ENCODE peak calls at places on chromosome 13, in seven cellular contexts. W, E, H, U, L, Y and I are unnamed samples.

GRCh38 chr13:35723820-35724219 is 247.3 kb upstream of the MAB21L1 start:
- DNase-seq in E (no peak), W (no peak), L (no peak), H (no peak), Y (peak), U (no peak), I (no peak)

GRCh38 chr13:67771106-67771505 is 541.0 kb upstream of the PCDH9 start:
- DNase-seq in U (no peak), Y (no peak), E (no peak), W (no peak), H (no peak), L (no peak), I (no peak)

GRCh38 chr13:48319458-48320395 is 16.2 kb downstream of the RB1 start:
- DNase-seq in L (no peak), U (no peak), Y (no peak), W (no peak), H (no peak), E (no peak), I (no peak)

GRCh38 chr13:26459276-26460131 is 98.0 kb upstream of the WASF3 start:
- DNase-seq in E (no peak), U (no peak), L (no peak), W (no peak), Y (no peak), H (no peak), I (peak)

GRCh38 chr13:94435604-94436226 is 43.8 kb downstream of the DCT start:
- DNase-seq in W (no peak), L (peak), H (no peak), E (no peak), U (no peak), Y (peak), I (no peak)

GRCh38 chr13:109918179-109918651 is 131.8 kb upstream of the IRS2 start:
- DNase-seq in W (no peak), E (no peak), Y (peak), L (no peak), U (no peak), H (no peak), I (no peak)

GRCh38 chr13:22848539-22849052 is 332.2 kb upstream of the SGCG start:
- DNase-seq in H (no peak), E (peak), U (no peak), L (no peak), W (no peak), Y (no peak), I (no peak)

GRCh38 chr13:51646041-51646670 is 61.9 kb downstream of the WDFY2 start:
- DNase-seq in E (no peak), L (no peak), Y (no peak), U (no peak), W (no peak), H (no peak), I (no peak)

GRCh38 chr13:68099616-68100015 is 869.5 kb upstream of the PCDH9 start:
- DNase-seq in U (no peak), H (no peak), L (peak), W (no peak), Y (peak), E (no peak), I (no peak)

GRCh38 chr13:44904982-44905381 is 84.3 kb downstream of the NUFIP1 start:
- DNase-seq in Y (peak), W (peak), H (no peak), U (peak), L (peak), E (peak), I (peak)

GRCh38 chr13:49371943-49372636 is 71.8 kb downstream of the CAB39L start:
- DNase-seq in Y (no peak), U (no peak), H (no peak), W (no peak), E (no peak), L (no peak), I (no peak)

GRCh38 chr13:92716749-92717148 is 509.9 kb upstream of the GPC6 start:
- DNase-seq in U (no peak), E (no peak), W (no peak), L (no peak), H (no peak), Y (peak), I (no peak)

GRCh38 chr13:41606646-41607045 is 149.3 kb downstream of the RGCC start:
- DNase-seq in Y (no peak), H (no peak), U (no peak), E (no peak), W (no peak), L (no peak), I (no peak)

GRCh38 chr13:42046448-42046847 is 2.0 kb upstream of the DGKH start:
- DNase-seq in W (no peak), U (no peak), E (no peak), H (no peak), L (no peak), Y (no peak), I (no peak)

GRCh38 chr13:100644328-100644727 is 30.3 kb downstream of the TMTC4 start:
- DNase-seq in W (no peak), E (no peak), L (no peak), Y (no peak), H (no peak), U (no peak), I (no peak)

GRCh38 chr13:100461309-100462035 is 127.1 kb downstream of the GGACT start:
- DNase-seq in Y (no peak), W (no peak), L (no peak), H (no peak), E (no peak), U (no peak), I (no peak)

GRCh38 chr13:113210834-113211233 is 1.4 kb downstream of the CUL4A start:
- DNase-seq in E (no peak), L (no peak), W (no peak), U (no peak), Y (no peak), H (no peak), I (no peak)

GRCh38 chr13:86918682-86919081 is 752.5 kb upstream of the SLITRK5 start:
- DNase-seq in L (no peak), W (no peak), Y (no peak), U (no peak), E (no peak), H (no peak), I (no peak)

GRCh38 chr13:85521586-85521985 is 277.6 kb downstream of the SLITRK6 start:
- DNase-seq in L (no peak), U (no peak), E (no peak), H (no peak), W (no peak), Y (no peak), I (peak)

GRCh38 chr13:99628442-99628841 is 127.2 kb downstream of the TM9SF2 start:
- DNase-seq in Y (no peak), E (no peak), L (no peak), U (no peak), H (no peak), W (no peak), I (no peak)

GRCh38 chr13:80584306-80584705 is 243.4 kb upstream of the SPRY2 start:
- DNase-seq in H (no peak), E (no peak), Y (no peak), L (no peak), W (no peak), U (no peak), I (no peak)

GRCh38 chr13:47678201-47678963 is 322.7 kb downstream of the SUCLA2 start:
- DNase-seq in L (no peak), E (no peak), Y (no peak), U (no peak), W (no peak), H (no peak), I (no peak)

GRCh38 chr13:96198038-96198437 is 108.1 kb downstream of the HS6ST3 start:
- DNase-seq in U (no peak), Y (no peak), H (no peak), L (no peak), E (no peak), W (no peak), I (no peak)

GRCh38 chr13:62702502-62702901 is 1286.9 kb upstream of the PCDH20 start:
- DNase-seq in Y (no peak), W (no peak), H (no peak), E (no peak), U (no peak), L (no peak), I (no peak)

DNA sequence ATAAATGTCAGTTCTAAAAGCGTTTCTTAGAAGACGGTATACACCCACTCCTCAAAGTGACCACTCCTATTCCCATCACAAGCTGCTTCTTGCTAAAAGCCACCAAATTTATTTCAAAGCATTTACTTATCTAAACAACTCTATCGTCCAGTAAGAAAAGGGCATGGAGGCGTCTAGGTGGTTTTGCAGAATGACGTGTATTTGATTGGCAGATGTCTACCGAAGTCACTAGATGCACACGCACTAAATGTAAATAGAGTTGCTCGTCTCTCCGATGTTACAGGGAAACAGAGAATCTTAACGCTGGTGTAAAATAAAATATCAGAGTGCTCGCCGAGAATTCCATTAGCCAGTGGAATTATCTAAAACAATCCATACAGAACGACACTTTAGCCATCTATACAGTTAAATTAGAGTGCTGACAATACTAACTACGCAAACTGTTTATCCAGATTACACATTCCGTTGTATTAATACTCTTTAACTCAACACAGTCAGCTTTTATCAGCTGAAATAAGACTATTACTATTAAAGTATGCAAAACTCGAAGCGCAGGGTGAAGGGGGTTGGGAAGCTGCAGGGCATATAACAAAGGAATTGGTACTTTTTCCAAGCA is 1.9 kb downstream of the KLF12 start:
- DNase-seq in H (no peak), E (peak), L (no peak), U (no peak), Y (peak), W (no peak), I (no peak)
- H3K4me3 ChIP-seq in H (peak), E (peak), L (no peak), U (peak), Y (peak), W (peak), I (no peak)

GRCh38 chr13:52846567-52847321 is 1.7 kb downstream of the PCDH8 start:
- DNase-seq in Y (peak), W (peak), L (no peak), U (no peak), H (no peak), E (peak), I (no peak)

GRCh38 chr13:52845334-52845761 is 3.1 kb downstream of the PCDH8 start:
- DNase-seq in L (no peak), H (no peak), Y (no peak), E (no peak), W (no peak), U (no peak), I (no peak)

GRCh38 chr13:52847682-52848432 is 583 bp downstream of the PCDH8 start:
- DNase-seq in H (no peak), E (no peak), Y (no peak), W (no peak), U (no peak), L (no peak), I (no peak)

GRCh38 chr13:52847322-52847681 is 1.1 kb downstream of the PCDH8 start:
- DNase-seq in H (no peak), L (no peak), W (no peak), U (no peak), E (no peak), Y (no peak), I (no peak)

GRCh38 chr13:52845766-52846566 is 2.5 kb downstream of the PCDH8 start:
- DNase-seq in E (peak), W (no peak), Y (peak), L (no peak), U (no peak), H (no peak), I (no peak)
- TF ChIP-seq CTCF in E (peak), W (no peak), Y (no peak), L (no peak), U (no peak), H (no peak), I (peak)

DNA sequence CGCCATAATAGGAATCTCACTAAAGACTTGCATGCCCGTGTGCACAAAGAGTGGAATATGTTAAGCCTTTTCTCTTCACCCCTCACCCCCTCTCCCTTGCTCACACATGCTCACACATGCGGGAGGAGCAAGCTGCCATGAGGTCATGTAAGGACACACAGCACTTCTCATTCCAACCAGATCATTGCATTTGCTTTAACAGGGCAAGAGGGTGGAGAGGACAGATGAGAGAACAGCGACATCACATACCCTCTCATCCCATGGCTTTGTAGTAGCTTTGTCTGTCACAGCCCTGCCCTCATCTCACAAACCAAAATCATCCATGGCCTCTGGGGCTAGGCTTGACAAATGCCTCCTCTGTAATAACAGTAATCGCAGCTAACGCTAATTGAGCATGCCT is 145.6 kb upstream of the FRY start:
- DNase-seq in Y (no peak), W (no peak), H (no peak), U (no peak), L (no peak), E (no peak), I (peak)
- H3K4me3 ChIP-seq in Y (no peak), W (no peak), H (no peak), U (no peak), L (no peak), E (no peak), I (no peak)

GRCh38 chr13:111178417-111178816 is 63.3 kb downstream of the ARHGEF7 start:
- DNase-seq in W (no peak), Y (no peak), L (no peak), E (no peak), H (no peak), U (no peak), I (no peak)
- TF ChIP-seq CTCF in W (no peak), Y (no peak), L (no peak), E (no peak), H (no peak), U (no peak), I (no peak)

DNA sequence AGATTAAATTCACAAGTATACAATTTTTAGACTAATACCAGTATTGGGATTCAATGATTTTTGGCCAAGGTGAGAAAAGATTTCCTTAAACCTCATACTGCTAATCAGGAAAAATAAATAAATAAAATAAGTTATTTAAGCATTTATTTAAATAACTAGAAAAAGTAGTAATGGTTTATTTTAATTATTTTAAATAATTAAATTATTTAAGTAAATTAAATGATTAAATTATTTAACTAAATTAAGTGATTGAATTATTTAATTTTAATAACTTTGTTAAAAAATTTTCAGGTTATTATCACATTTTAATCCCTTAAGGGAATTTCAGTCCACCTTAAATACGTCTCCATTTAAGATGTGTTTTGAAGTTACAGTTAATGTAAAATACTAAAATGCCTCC is 1831.5 kb upstream of the MIR17HG start:
- DNase-seq in W (no peak), Y (no peak), L (no peak), H (no peak), U (no peak), E (no peak), I (no peak)
- H3K4me3 ChIP-seq in W (no peak), Y (no peak), L (no peak), H (no peak), U (no peak), E (no peak), I (no peak)

GRCh38 chr13:105735269-105735668 is 800.2 kb downstream of the EFNB2 start:
- DNase-seq in Y (no peak), W (no peak), E (peak), U (no peak), L (no peak), H (no peak), I (no peak)
- TF ChIP-seq CTCF in Y (no peak), W (no peak), E (no peak), U (no peak), L (no peak), H (no peak), I (no peak)

GRCh38 chr13:57629391-57629804 is 2.1 kb upstream of the PCDH17 start:
- DNase-seq in L (no peak), H (no peak), E (peak), U (no peak), Y (peak), W (no peak), I (no peak)
- H3K4me3 ChIP-seq in L (peak), H (peak), E (peak), U (peak), Y (peak), W (peak), I (no peak)

DNA sequence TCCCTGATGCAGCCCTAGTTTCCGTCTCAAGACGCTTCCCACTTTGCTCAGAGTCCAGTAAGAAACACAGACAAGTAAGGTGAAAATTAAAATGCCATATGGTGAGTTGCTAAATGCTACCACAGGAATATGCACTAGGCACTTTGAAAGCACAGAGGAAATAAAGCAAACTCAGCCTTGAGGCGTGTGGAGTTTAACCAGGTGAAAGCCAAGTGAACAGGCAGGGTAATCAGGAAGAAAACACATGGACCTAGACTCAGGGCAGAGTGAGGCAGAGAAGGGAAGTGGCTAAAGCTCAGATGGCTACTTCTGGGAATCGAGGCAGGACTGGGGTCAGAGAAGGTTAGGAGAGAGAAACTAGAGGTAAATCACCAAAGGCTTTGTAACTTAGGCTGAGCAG is 5.4 kb upstream of the UBL3 start:
- DNase-seq in W (no peak), H (no peak), Y (no peak), L (no peak), U (no peak), E (peak), I (no peak)
- TF ChIP-seq CTCF in W (no peak), H (no peak), Y (no peak), L (no peak), U (no peak), E (no peak), I (no peak)

GRCh38 chr13:76886292-76887061 is at the start of gene KCTD12:
- DNase-seq in E (peak), H (peak), L (peak), W (peak), U (peak), Y (peak), I (no peak)

GRCh38 chr13:76886005-76886291 is 257 bp downstream of the KCTD12 start:
- DNase-seq in W (no peak), L (no peak), E (no peak), U (no peak), H (no peak), Y (no peak), I (no peak)

GRCh38 chr13:76885203-76886004 is 801 bp downstream of the KCTD12 start:
- DNase-seq in W (peak), E (peak), U (no peak), L (peak), H (peak), Y (peak), I (peak)

GRCh38 chr13:76884167-76884566 is 2.0 kb downstream of the KCTD12 start:
- DNase-seq in H (no peak), W (peak), E (peak), Y (peak), L (no peak), U (no peak), I (no peak)

GRCh38 chr13:76884571-76885202 is 1.5 kb downstream of the KCTD12 start:
- DNase-seq in Y (peak), E (no peak), H (no peak), U (no peak), W (no peak), L (no peak), I (no peak)
- H3K4me3 ChIP-seq in Y (peak), E (peak), H (peak), U (peak), W (peak), L (peak), I (no peak)